ENCODE peak calls at places on chromosome 11, in eight cellular contexts. One of them, this sample, is unnamed.

GRCh38 chr11:75204012-75204674 is 36.4 kb upstream of the TPBGL start:
- DNase-seq in tibial nerve: no peak
- DNase-seq in body of pancreas: no peak
- DNase-seq in adrenal gland: peak; percentile 25
- DNase-seq in IMR-90: no peak
- DNase-seq in breast epithelium: no peak
- DNase-seq in HCT116: no peak
- DNase-seq in Peyer's patch: no peak
- DNase-seq in this sample: no peak

GRCh38 chr11:3133456-3134217 is 31.5 kb downstream of the OSBPL5 start:
- DNase-seq in tibial nerve: no peak
- DNase-seq in body of pancreas: no peak
- DNase-seq in adrenal gland: peak; percentile 5
- DNase-seq in IMR-90: no peak
- DNase-seq in breast epithelium: no peak
- DNase-seq in HCT116: no peak
- DNase-seq in Peyer's patch: no peak
- DNase-seq in this sample: no peak

GRCh38 chr11:73359930-73360742 is 16.1 kb upstream of the RELT start:
- DNase-seq in tibial nerve: no peak
- DNase-seq in body of pancreas: no peak
- DNase-seq in adrenal gland: no peak
- DNase-seq in IMR-90: peak; percentile 49
- DNase-seq in breast epithelium: no peak
- DNase-seq in HCT116: no peak
- DNase-seq in Peyer's patch: no peak
- DNase-seq in this sample: no peak

GRCh38 chr11:128582496-128583366 is 4.6 kb downstream of the ETS1 start:
- DNase-seq in tibial nerve: no peak
- DNase-seq in body of pancreas: peak; percentile 32
- DNase-seq in adrenal gland: no peak
- DNase-seq in IMR-90: peak; percentile 98
- DNase-seq in breast epithelium: no peak
- DNase-seq in HCT116: no peak
- DNase-seq in Peyer's patch: no peak
- DNase-seq in this sample: peak; percentile 15

GRCh38 chr11:1485504-1485885 is 1.1 kb downstream of the MOB2 start:
- DNase-seq in tibial nerve: no peak
- DNase-seq in body of pancreas: no peak
- DNase-seq in adrenal gland: no peak
- DNase-seq in IMR-90: no peak
- DNase-seq in breast epithelium: no peak
- DNase-seq in HCT116: no peak
- DNase-seq in Peyer's patch: no peak
- DNase-seq in this sample: no peak

GRCh38 chr11:113967361-113967760 is 7.5 kb upstream of the HTR3A start:
- DNase-seq in tibial nerve: no peak
- DNase-seq in body of pancreas: no peak
- DNase-seq in adrenal gland: no peak
- DNase-seq in IMR-90: no peak
- DNase-seq in breast epithelium: no peak
- DNase-seq in HCT116: no peak
- DNase-seq in Peyer's patch: no peak
- DNase-seq in this sample: no peak

GRCh38 chr11:106990322-106990721 is 28.0 kb downstream of the GUCY1A2 start:
- DNase-seq in tibial nerve: no peak
- DNase-seq in body of pancreas: peak; percentile 13
- DNase-seq in adrenal gland: no peak
- DNase-seq in IMR-90: no peak
- DNase-seq in breast epithelium: no peak
- DNase-seq in HCT116: no peak
- DNase-seq in Peyer's patch: no peak
- DNase-seq in this sample: no peak

GRCh38 chr11:118435233-118435892 is 929 bp upstream of the KMT2A start:
- DNase-seq in tibial nerve: no peak
- DNase-seq in body of pancreas: peak; percentile 51
- DNase-seq in adrenal gland: peak; percentile 62
- DNase-seq in IMR-90: peak; percentile 20
- DNase-seq in breast epithelium: no peak
- DNase-seq in HCT116: peak; percentile 18
- DNase-seq in Peyer's patch: peak; percentile 70
- DNase-seq in this sample: peak; percentile 53

GRCh38 chr11:110434952-110435779 is 5.4 kb downstream of the FDX1 start:
- DNase-seq in tibial nerve: no peak
- DNase-seq in body of pancreas: peak; percentile 64
- DNase-seq in adrenal gland: no peak
- DNase-seq in IMR-90: no peak
- DNase-seq in breast epithelium: no peak
- DNase-seq in HCT116: peak; percentile 24
- DNase-seq in Peyer's patch: peak; percentile 47
- DNase-seq in this sample: peak; percentile 67

GRCh38 chr11:75771646-75772410 is 3.2 kb downstream of the DGAT2 start:
- DNase-seq in tibial nerve: no peak
- DNase-seq in body of pancreas: peak; percentile 47
- DNase-seq in adrenal gland: peak; percentile 39
- DNase-seq in IMR-90: peak; percentile 85
- DNase-seq in breast epithelium: no peak
- DNase-seq in HCT116: no peak
- DNase-seq in Peyer's patch: no peak
- DNase-seq in this sample: peak; percentile 78

GRCh38 chr11:129023968-129024676 is 81.5 kb upstream of the TP53AIP1 start:
- DNase-seq in tibial nerve: no peak
- DNase-seq in body of pancreas: peak; percentile 87
- DNase-seq in adrenal gland: no peak
- DNase-seq in IMR-90: peak; percentile 5
- DNase-seq in breast epithelium: peak; percentile 68
- DNase-seq in HCT116: peak; percentile 82
- DNase-seq in Peyer's patch: no peak
- DNase-seq in this sample: peak; percentile 80

GRCh38 chr11:46920709-46921108 is 2.4 kb upstream of the LRP4 start:
- DNase-seq in tibial nerve: no peak
- DNase-seq in body of pancreas: peak; percentile 55
- DNase-seq in adrenal gland: peak; percentile 90
- DNase-seq in IMR-90: peak; percentile 100
- DNase-seq in breast epithelium: no peak
- DNase-seq in HCT116: no peak
- DNase-seq in Peyer's patch: no peak
- DNase-seq in this sample: peak; percentile 78

GRCh38 chr11:134536219-134536618 is 124.2 kb upstream of the B3GAT1 start:
- DNase-seq in tibial nerve: no peak
- DNase-seq in body of pancreas: no peak
- DNase-seq in adrenal gland: no peak
- DNase-seq in IMR-90: no peak
- DNase-seq in breast epithelium: no peak
- DNase-seq in HCT116: no peak
- DNase-seq in Peyer's patch: no peak
- DNase-seq in this sample: no peak

GRCh38 chr11:41403462-41403861 is 56.0 kb downstream of the LRRC4C start:
- DNase-seq in tibial nerve: no peak
- DNase-seq in body of pancreas: no peak
- DNase-seq in adrenal gland: no peak
- DNase-seq in IMR-90: no peak
- DNase-seq in breast epithelium: no peak
- DNase-seq in HCT116: no peak
- DNase-seq in Peyer's patch: no peak
- DNase-seq in this sample: no peak

GRCh38 chr11:8531312-8531711 is 62.7 kb downstream of the STK33 start:
- DNase-seq in tibial nerve: no peak
- DNase-seq in body of pancreas: no peak
- DNase-seq in adrenal gland: no peak
- DNase-seq in IMR-90: no peak
- DNase-seq in breast epithelium: no peak
- DNase-seq in HCT116: no peak
- DNase-seq in Peyer's patch: no peak
- DNase-seq in this sample: no peak

GRCh38 chr11:8219257-8220021 is 44.2 kb downstream of the LMO1 start:
- DNase-seq in tibial nerve: no peak
- DNase-seq in body of pancreas: peak; percentile 66
- DNase-seq in adrenal gland: peak; percentile 57
- DNase-seq in IMR-90: peak; percentile 55
- DNase-seq in breast epithelium: no peak
- DNase-seq in HCT116: peak; percentile 50
- DNase-seq in Peyer's patch: peak; percentile 22
- DNase-seq in this sample: peak; percentile 43

GRCh38 chr11:10436224-10436623 is 18.8 kb upstream of the AMPD3 start:
- DNase-seq in tibial nerve: no peak
- DNase-seq in body of pancreas: no peak
- DNase-seq in adrenal gland: no peak
- DNase-seq in IMR-90: no peak
- DNase-seq in breast epithelium: no peak
- DNase-seq in HCT116: no peak
- DNase-seq in Peyer's patch: no peak
- DNase-seq in this sample: no peak

GRCh38 chr11:7555067-7555699 is 41.4 kb downstream of the PPFIBP2 start:
- DNase-seq in tibial nerve: no peak
- DNase-seq in body of pancreas: peak; percentile 74
- DNase-seq in adrenal gland: peak; percentile 87
- DNase-seq in IMR-90: no peak
- DNase-seq in breast epithelium: peak; percentile 69
- DNase-seq in HCT116: no peak
- DNase-seq in Peyer's patch: no peak
- DNase-seq in this sample: peak; percentile 97

GRCh38 chr11:123264431-123264780 is 69.4 kb upstream of the CLMP start:
- DNase-seq in tibial nerve: no peak
- DNase-seq in body of pancreas: no peak
- DNase-seq in adrenal gland: no peak
- DNase-seq in IMR-90: no peak
- DNase-seq in breast epithelium: no peak
- DNase-seq in HCT116: no peak
- DNase-seq in Peyer's patch: no peak
- DNase-seq in this sample: no peak

GRCh38 chr11:123272565-123272964 is 77.5 kb upstream of the CLMP start:
- DNase-seq in tibial nerve: no peak
- DNase-seq in body of pancreas: no peak
- DNase-seq in adrenal gland: no peak
- DNase-seq in IMR-90: no peak
- DNase-seq in breast epithelium: no peak
- DNase-seq in HCT116: no peak
- DNase-seq in Peyer's patch: no peak
- DNase-seq in this sample: no peak

GRCh38 chr11:123273616-123274015 is 78.6 kb upstream of the CLMP start:
- DNase-seq in tibial nerve: no peak
- DNase-seq in body of pancreas: no peak
- DNase-seq in adrenal gland: no peak
- DNase-seq in IMR-90: no peak
- DNase-seq in breast epithelium: no peak
- DNase-seq in HCT116: no peak
- DNase-seq in Peyer's patch: no peak
- DNase-seq in this sample: no peak

GRCh38 chr11:123268118-123268517 is 73.1 kb upstream of the CLMP start:
- DNase-seq in tibial nerve: no peak
- DNase-seq in body of pancreas: no peak
- DNase-seq in adrenal gland: no peak
- DNase-seq in IMR-90: no peak
- DNase-seq in breast epithelium: no peak
- DNase-seq in HCT116: no peak
- DNase-seq in Peyer's patch: no peak
- DNase-seq in this sample: no peak
- H3K27ac ChIP-seq in tibial nerve: no peak overlapping the region
- H3K27ac ChIP-seq in body of pancreas: no peak overlapping the region
- H3K27ac ChIP-seq in adrenal gland: no peak overlapping the region
- H3K27ac ChIP-seq in IMR-90: no peak overlapping the region
- H3K27ac ChIP-seq in breast epithelium: no peak overlapping the region
- H3K27ac ChIP-seq in HCT116: no peak overlapping the region
- H3K27ac ChIP-seq in Peyer's patch: no peak overlapping the region
- H3K27ac ChIP-seq in this sample: no peak overlapping the region

GRCh38 chr11:6062691-6063358 is 32.3 kb upstream of the OR56A1 start:
- DNase-seq in tibial nerve: no peak
- DNase-seq in body of pancreas: no peak
- DNase-seq in adrenal gland: no peak
- DNase-seq in IMR-90: no peak
- DNase-seq in breast epithelium: no peak
- DNase-seq in HCT116: no peak
- DNase-seq in Peyer's patch: no peak
- DNase-seq in this sample: no peak

GRCh38 chr11:6067502-6067901 is 36.9 kb upstream of the OR56A1 start:
- DNase-seq in tibial nerve: no peak
- DNase-seq in body of pancreas: no peak
- DNase-seq in adrenal gland: no peak
- DNase-seq in IMR-90: no peak
- DNase-seq in breast epithelium: no peak
- DNase-seq in HCT116: no peak
- DNase-seq in Peyer's patch: no peak
- DNase-seq in this sample: no peak
- TF ChIP-seq POLR2A in tibial nerve: no peak
- TF ChIP-seq POLR2A in body of pancreas: no peak
- TF ChIP-seq POLR2A in adrenal gland: no peak
- TF ChIP-seq POLR2A in IMR-90: no peak
- TF ChIP-seq POLR2A in breast epithelium: no peak
- TF ChIP-seq POLR2A in HCT116: no peak
- TF ChIP-seq POLR2A in Peyer's patch: no peak
- TF ChIP-seq POLR2A in this sample: no peak

GRCh38 chr11:95780544-95780943 is 9.0 kb downstream of the FAM76B start:
- DNase-seq in tibial nerve: no peak
- DNase-seq in body of pancreas: no peak
- DNase-seq in adrenal gland: no peak
- DNase-seq in IMR-90: no peak
- DNase-seq in breast epithelium: no peak
- DNase-seq in HCT116: no peak
- DNase-seq in Peyer's patch: no peak
- DNase-seq in this sample: no peak

GRCh38 chr11:95776859-95777258 is 12.7 kb downstream of the FAM76B start:
- DNase-seq in tibial nerve: no peak
- DNase-seq in body of pancreas: no peak
- DNase-seq in adrenal gland: no peak
- DNase-seq in IMR-90: no peak
- DNase-seq in breast epithelium: no peak
- DNase-seq in HCT116: no peak
- DNase-seq in Peyer's patch: no peak
- DNase-seq in this sample: no peak

GRCh38 chr11:95778699-95779098 is 10.9 kb downstream of the FAM76B start:
- DNase-seq in tibial nerve: no peak
- DNase-seq in body of pancreas: no peak
- DNase-seq in adrenal gland: no peak
- DNase-seq in IMR-90: no peak
- DNase-seq in breast epithelium: no peak
- DNase-seq in HCT116: no peak
- DNase-seq in Peyer's patch: no peak
- DNase-seq in this sample: no peak
- H3K36me3 ChIP-seq in tibial nerve: no peaks in the 10 kb centered on the region
- H3K36me3 ChIP-seq in body of pancreas: no peaks in the 10 kb centered on the region
- H3K36me3 ChIP-seq in adrenal gland: peaks cover 88% of the 10 kb centered on the region
- H3K36me3 ChIP-seq in IMR-90: peaks cover 12% of the 10 kb centered on the region
- H3K36me3 ChIP-seq in breast epithelium: peaks cover 5% of the 10 kb centered on the region
- H3K36me3 ChIP-seq in HCT116: peaks cover 47% of the 10 kb centered on the region
- H3K36me3 ChIP-seq in Peyer's patch: no peaks in the 10 kb centered on the region
- H3K36me3 ChIP-seq in this sample: peaks cover 68% of the 10 kb centered on the region

GRCh38 chr11:36354221-36355003 is 58.3 kb downstream of the PRR5L start:
- DNase-seq in tibial nerve: no peak
- DNase-seq in body of pancreas: no peak
- DNase-seq in adrenal gland: no peak
- DNase-seq in IMR-90: peak; percentile 67
- DNase-seq in breast epithelium: no peak
- DNase-seq in HCT116: no peak
- DNase-seq in Peyer's patch: no peak
- DNase-seq in this sample: no peak
- H3K27ac ChIP-seq in tibial nerve: no peak overlapping the region
- H3K27ac ChIP-seq in body of pancreas: no peak overlapping the region
- H3K27ac ChIP-seq in adrenal gland: no peak overlapping the region
- H3K27ac ChIP-seq in IMR-90: no peak overlapping the region
- H3K27ac ChIP-seq in breast epithelium: no peak overlapping the region
- H3K27ac ChIP-seq in HCT116: no peak overlapping the region
- H3K27ac ChIP-seq in Peyer's patch: no peak overlapping the region
- H3K27ac ChIP-seq in this sample: no peak overlapping the region